ENCODE peak calls at places on chromosome 11, in six cellular contexts. V is WERI-Rb-1; T is CD4-positive, alpha-beta T cell; R is coronary artery; D is progenitor cell of endocrine pancreas; Y is AG04449. J is an unnamed sample.

GRCh38 chr11:8828580-8829358 is 82.2 kb upstream of the AKIP1 start:
- DNase-seq in V (no peak), T (no peak), R (no peak), D (no peak), Y (no peak), J (no peak)

GRCh38 chr11:69234740-69235710 is 58.9 kb upstream of the MYEOV start:
- DNase-seq in V (no peak), T (no peak), R (peak), D (no peak), Y (no peak), J (no peak)

GRCh38 chr11:69230856-69231425 is 63.0 kb upstream of the MYEOV start:
- DNase-seq in V (no peak), T (no peak), R (peak), D (no peak), Y (no peak), J (no peak)

GRCh38 chr11:28878025-28878424 is 769.8 kb downstream of the METTL15 start:
- DNase-seq in V (no peak), T (no peak), R (no peak), D (no peak), Y (no peak), J (peak)

GRCh38 chr11:6505577-6506240 is 8.6 kb downstream of the DNHD1 start:
- DNase-seq in V (peak), T (no peak), R (no peak), D (no peak), Y (peak), J (peak)

GRCh38 chr11:60951909-60952741 is at the start of gene SLC15A3:
- DNase-seq in V (no peak), T (no peak), R (no peak), D (no peak), Y (no peak), J (no peak)

GRCh38 chr11:28777126-28777525 is 668.9 kb downstream of the METTL15 start:
- DNase-seq in V (no peak), T (no peak), R (no peak), D (no peak), Y (no peak), J (no peak)

GRCh38 chr11:9701799-9702198 is 37.9 kb downstream of the SWAP70 start:
- DNase-seq in V (no peak), T (no peak), R (no peak), D (no peak), Y (no peak), J (no peak)

GRCh38 chr11:69825037-69825834 is 6.0 kb upstream of the FGF3 start:
- DNase-seq in V (no peak), T (no peak), R (no peak), D (no peak), Y (no peak), J (no peak)

GRCh38 chr11:84291996-84292395 is 1005.8 kb upstream of the CCDC90B start:
- DNase-seq in V (no peak), T (no peak), R (no peak), D (no peak), Y (no peak), J (no peak)

GRCh38 chr11:46360878-46361277 is 13.6 kb downstream of the DGKZ start:
- DNase-seq in V (no peak), T (no peak), R (no peak), D (no peak), Y (no peak), J (no peak)

GRCh38 chr11:128845334-128845780 is 21.7 kb downstream of the KCNJ1 start:
- DNase-seq in V (no peak), T (no peak), R (no peak), D (no peak), Y (no peak), J (no peak)

GRCh38 chr11:12469451-12469850 is 92.1 kb downstream of the PARVA start:
- DNase-seq in V (no peak), T (no peak), R (no peak), D (no peak), Y (no peak), J (no peak)

GRCh38 chr11:66543263-66544107 is 2.4 kb downstream of the ZDHHC24 start:
- DNase-seq in V (peak), T (peak), R (no peak), D (peak), Y (no peak), J (no peak)

GRCh38 chr11:41307371-41308080 is 151.9 kb downstream of the LRRC4C start:
- DNase-seq in V (no peak), T (no peak), R (no peak), D (no peak), Y (no peak), J (no peak)

GRCh38 chr11:17277024-17277584 is 565 bp downstream of the NUCB2 start:
- DNase-seq in V (no peak), T (no peak), R (peak), D (no peak), Y (no peak), J (no peak)

GRCh38 chr11:2930705-2931415 is 1.6 kb upstream of the PHLDA2 start:
- DNase-seq in V (peak), T (no peak), R (no peak), D (peak), Y (no peak), J (no peak)

GRCh38 chr11:77109236-77110019 is 6.8 kb downstream of the OMP start:
- DNase-seq in V (no peak), T (no peak), R (no peak), D (no peak), Y (no peak), J (no peak)

GRCh38 chr11:34315006-34315793 is 42.6 kb downstream of the ABTB2 start:
- DNase-seq in V (no peak), T (no peak), R (no peak), D (no peak), Y (no peak), J (no peak)

GRCh38 chr11:47538741-47539575 is 14.0 kb downstream of the CELF1 start:
- DNase-seq in V (no peak), T (no peak), R (no peak), D (no peak), Y (no peak), J (peak)

GRCh38 chr11:75214843-75215242 is 25.7 kb upstream of the TPBGL start:
- DNase-seq in V (no peak), T (no peak), R (no peak), D (no peak), Y (no peak), J (no peak)

DNA sequence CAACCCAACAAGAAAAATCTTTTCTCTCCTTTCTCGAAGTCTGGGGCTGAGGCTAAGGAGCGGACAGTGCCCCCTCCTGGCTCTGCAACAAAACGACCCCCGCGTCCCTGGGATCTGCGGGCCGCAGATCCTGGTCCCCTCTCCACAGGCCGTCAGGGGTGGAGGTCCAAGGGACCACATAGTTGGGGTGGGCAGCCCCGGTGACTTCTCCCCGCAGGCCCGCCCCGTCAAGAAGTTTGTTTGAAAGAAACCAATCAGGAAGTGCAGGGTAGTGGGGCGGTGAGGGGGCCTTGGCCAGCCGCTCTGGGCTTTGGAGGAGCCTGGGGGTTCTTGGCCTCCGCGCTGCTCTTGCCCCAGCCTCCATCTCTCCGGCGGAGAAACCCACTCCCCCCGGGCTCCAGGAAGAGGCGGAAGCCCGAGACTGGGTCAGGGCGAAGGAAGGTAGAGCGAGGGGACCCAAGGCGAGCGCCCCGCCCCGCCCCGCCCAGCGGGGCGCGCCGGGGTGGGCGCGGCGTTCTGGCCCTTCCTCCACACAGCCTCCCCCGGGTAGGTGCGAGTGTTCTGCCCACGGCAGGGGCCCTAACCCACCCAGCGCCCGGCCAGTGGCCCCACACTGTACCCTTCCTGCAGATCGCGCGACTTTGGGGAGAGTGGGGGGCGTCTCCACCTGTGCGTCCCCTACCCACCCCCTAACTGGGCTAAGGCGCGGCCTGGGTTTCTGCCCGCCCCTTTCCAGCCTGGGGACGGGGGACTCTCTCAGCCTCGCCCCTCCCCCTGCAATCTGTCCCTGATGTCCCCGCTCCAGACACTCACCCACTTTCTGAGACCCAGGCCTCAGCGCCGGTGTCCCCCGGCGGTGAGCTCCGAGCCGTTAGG is 1.3 kb downstream of the TP53I11 start:
- DNase-seq in V (peak), T (peak), R (no peak), D (peak), Y (no peak), J (no peak)
- TF ChIP-seq CTCF in V (peak), T (peak), R (peak), D (peak), Y (peak), J (peak)

GRCh38 chr11:133168016-133168415 is 364.3 kb downstream of the OPCML start:
- DNase-seq in V (no peak), T (no peak), R (no peak), D (no peak), Y (no peak), J (no peak)

GRCh38 chr11:133160754-133161153 is 371.5 kb downstream of the OPCML start:
- DNase-seq in V (no peak), T (no peak), R (no peak), D (no peak), Y (no peak), J (no peak)

GRCh38 chr11:133163463-133164419 is 368.6 kb downstream of the OPCML start:
- DNase-seq in V (peak), T (no peak), R (no peak), D (no peak), Y (peak), J (peak)

GRCh38 chr11:133162228-133162627 is 370.1 kb downstream of the OPCML start:
- DNase-seq in V (no peak), T (no peak), R (no peak), D (no peak), Y (no peak), J (no peak)

GRCh38 chr11:133164986-133165385 is 367.3 kb downstream of the OPCML start:
- DNase-seq in V (peak), T (no peak), R (no peak), D (no peak), Y (no peak), J (no peak)
- TF ChIP-seq CTCF in V (no peak), T (no peak), R (no peak), D (no peak), Y (no peak), J (no peak)

GRCh38 chr11:42770444-42771065 is 541.2 kb upstream of the API5 start:
- DNase-seq in V (peak), T (no peak), R (no peak), D (no peak), Y (no peak), J (no peak)
- TF ChIP-seq CTCF in V (peak), T (no peak), R (no peak), D (peak), Y (peak), J (peak)

DNA sequence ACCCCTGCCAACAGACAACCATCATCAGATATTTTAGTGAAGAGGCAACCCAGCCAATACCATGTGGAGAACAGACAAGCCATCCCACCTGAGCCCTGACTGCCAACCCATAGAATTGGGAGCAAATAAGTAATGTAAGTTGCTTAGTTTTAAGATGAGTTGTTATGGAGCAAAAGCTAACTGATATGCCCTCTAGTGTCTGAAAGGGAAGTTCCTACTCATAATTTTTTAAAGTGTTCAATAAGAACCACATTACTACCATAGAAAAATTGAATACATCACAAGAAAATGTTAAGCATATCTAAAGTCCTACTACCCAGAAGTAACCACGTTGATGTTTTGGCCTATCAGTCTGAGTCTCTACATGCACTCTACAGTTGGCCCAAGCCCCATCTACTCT is 50.8 kb upstream of the SLC36A4 start:
- DNase-seq in V (no peak), T (no peak), R (no peak), D (no peak), Y (no peak), J (no peak)
- TF ChIP-seq CTCF in V (peak), T (no peak), R (no peak), D (peak), Y (no peak), J (peak)

DNA sequence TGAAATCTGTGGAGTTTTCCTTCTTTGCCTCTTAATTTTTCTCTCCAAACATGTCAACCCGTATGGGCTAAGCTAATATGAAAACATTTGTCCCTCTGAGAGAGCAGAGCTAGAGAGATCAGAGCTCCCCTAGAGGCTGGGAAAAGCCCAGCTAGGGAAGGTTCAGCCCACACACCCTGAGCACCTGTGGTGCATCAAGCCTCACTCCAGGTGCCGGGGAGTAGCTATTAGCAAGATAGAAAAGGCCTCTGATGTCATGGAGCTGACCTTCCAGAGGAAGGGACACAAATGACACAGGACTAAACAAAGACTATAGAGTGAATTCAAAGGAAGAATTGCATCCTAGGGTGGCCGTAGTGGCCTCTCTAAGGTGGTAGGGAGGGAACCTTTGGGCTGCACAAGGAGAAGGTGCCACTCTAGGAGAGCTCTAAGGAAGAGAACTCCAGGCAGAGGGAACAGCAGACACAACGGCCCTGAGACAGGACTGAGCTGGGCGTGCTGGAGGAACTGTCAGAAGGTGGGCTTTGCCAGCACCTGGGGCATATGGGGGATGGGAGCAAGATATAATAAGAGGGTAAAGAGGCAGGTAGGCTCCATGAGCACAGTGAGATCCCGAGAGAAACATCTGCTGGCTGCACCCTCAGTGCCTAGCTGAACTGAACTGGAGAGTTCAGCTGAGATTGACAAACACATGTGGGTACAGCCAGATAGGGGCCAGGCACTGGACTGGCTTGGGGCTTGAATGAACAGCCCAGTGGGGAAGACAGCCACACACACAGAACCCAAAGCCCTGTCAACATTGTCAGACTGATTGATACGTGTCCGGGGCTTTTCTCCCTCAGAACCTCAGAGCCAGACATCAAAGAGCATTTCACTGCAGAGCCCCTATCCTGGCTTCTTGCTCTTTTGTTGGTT is 65.5 kb upstream of the DRD2 start:
- DNase-seq in V (no peak), T (no peak), R (no peak), D (no peak), Y (no peak), J (no peak)
- TF ChIP-seq CTCF in V (peak), T (no peak), R (no peak), D (peak), Y (no peak), J (no peak)

GRCh38 chr11:72814831-72815618 is 814 bp downstream of the ATG16L2 start:
- DNase-seq in V (peak), T (no peak), R (peak), D (no peak), Y (no peak), J (no peak)
- TF ChIP-seq CTCF in V (peak), T (no peak), R (no peak), D (peak), Y (peak), J (no peak)

GRCh38 chr11:123490527-123490926 is 60.5 kb downstream of the GRAMD1B start:
- DNase-seq in V (no peak), T (no peak), R (no peak), D (no peak), Y (no peak), J (no peak)
- TF ChIP-seq CTCF in V (peak), T (no peak), R (no peak), D (no peak), Y (no peak), J (no peak)

DNA sequence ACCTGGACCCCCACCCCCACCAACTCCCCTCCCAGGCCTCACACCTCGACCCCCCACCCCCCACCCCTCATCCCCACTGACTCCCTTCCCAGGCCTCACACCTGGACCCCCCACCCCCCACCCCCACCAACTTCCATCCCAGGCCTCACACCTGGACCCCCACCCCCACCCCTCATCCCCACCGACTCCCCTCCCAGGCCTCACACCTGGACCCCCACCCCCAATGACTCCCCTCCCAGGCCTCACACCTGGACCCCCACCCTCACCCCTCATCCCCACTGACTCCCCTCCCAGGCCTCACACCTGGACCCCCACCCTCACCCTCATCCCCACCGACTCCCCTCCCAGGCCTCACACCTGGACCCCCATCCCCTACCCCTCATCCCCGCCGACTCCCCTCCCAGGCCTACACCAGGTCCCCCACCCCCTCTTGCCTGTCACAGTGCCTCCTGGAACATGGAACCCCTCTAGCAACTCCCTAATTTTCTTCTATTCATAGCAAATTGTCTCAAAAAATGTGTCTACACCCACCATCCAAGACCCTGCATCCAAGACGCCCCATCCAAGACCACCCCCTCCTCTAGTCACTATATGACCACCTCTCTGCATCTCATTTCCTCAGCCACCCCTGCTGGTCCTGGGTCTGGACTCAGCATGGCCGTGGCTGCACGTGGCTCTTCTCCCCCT is 36.9 kb upstream of the BRSK2 start:
- DNase-seq in V (no peak), T (no peak), R (no peak), D (no peak), Y (no peak), J (no peak)
- TF ChIP-seq CTCF in V (no peak), T (no peak), R (no peak), D (no peak), Y (no peak), J (no peak)

GRCh38 chr11:31141804-31142203 is 227.7 kb downstream of the DCDC1 start:
- DNase-seq in V (no peak), T (no peak), R (no peak), D (no peak), Y (no peak), J (no peak)

DNA sequence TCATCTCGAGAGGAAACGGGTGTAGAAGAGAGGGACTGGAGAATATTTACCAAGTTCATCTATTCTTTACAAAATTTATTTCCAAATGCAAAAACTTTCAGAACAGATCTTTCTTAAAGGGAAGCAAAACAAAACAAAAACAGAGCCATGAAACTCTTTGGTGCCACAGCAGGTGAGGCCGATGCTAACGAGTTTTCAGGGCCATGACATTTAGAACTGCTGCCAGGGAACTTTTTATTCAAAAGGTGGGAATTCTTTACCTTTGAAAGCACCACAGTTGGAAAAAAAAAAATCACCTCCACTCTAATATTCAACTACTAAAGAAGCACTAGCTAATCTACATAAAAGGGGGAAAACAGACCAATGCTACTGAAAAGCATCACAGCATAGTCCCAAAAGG is 230.1 kb downstream of the DCDC1 start:
- DNase-seq in V (no peak), T (no peak), R (no peak), D (no peak), Y (no peak), J (no peak)
- TF ChIP-seq CTCF in V (no peak), T (no peak), R (no peak), D (no peak), Y (no peak), J (no peak)

GRCh38 chr11:15707971-15708370 is 593.2 kb downstream of the INSC start:
- DNase-seq in V (no peak), T (no peak), R (no peak), D (no peak), Y (no peak), J (no peak)
- TF ChIP-seq CTCF in V (no peak), T (no peak), R (no peak), D (no peak), Y (no peak), J (no peak)